ENCODE peak calls at places on chromosomes 11 and 22, in nine cellular contexts. One of them, this sample, is unnamed.
A peak's percentile ranks its signal among the peaks of the same experiment; 100 is the strongest.

GRCh38 chr11:57251491-57252104 is 14.5 kb upstream of the APLNR start:
- DNase-seq in stimulated activated CD4-positive, alpha-beta T cell treated with anti-CD3 and anti-CD28 coated beads, Interleukin-12 subunit alpha, Interleukin-12 subunit beta, amount 100 ng/mL, for 4 hours: no peak
- DNase-seq in substantia nigra: no peak
- DNase-seq in thoracic aorta: no peak
- DNase-seq in T-helper 17 cell: no peak
- DNase-seq in pulmonary artery endothelial cell: no peak
- DNase-seq in progenitor cell of endocrine pancreas: no peak
- DNase-seq in COR-L47: no peak
- DNase-seq in brain microvascular endothelial cell: peak; percentile 40
- DNase-seq in this sample: no peak

GRCh38 chr11:133903056-133903455 is 53.7 kb downstream of the IGSF9B start:
- DNase-seq in stimulated activated CD4-positive, alpha-beta T cell treated with anti-CD3 and anti-CD28 coated beads, Interleukin-12 subunit alpha, Interleukin-12 subunit beta, amount 100 ng/mL, for 4 hours: no peak
- DNase-seq in substantia nigra: no peak
- DNase-seq in thoracic aorta: no peak
- DNase-seq in T-helper 17 cell: no peak
- DNase-seq in pulmonary artery endothelial cell: no peak
- DNase-seq in progenitor cell of endocrine pancreas: no peak
- DNase-seq in COR-L47: no peak
- DNase-seq in brain microvascular endothelial cell: no peak
- DNase-seq in this sample: no peak

GRCh38 chr22:49547751-49548239 is 279.9 kb downstream of the BRD1 start:
- DNase-seq in stimulated activated CD4-positive, alpha-beta T cell treated with anti-CD3 and anti-CD28 coated beads, Interleukin-12 subunit alpha, Interleukin-12 subunit beta, amount 100 ng/mL, for 4 hours: no peak
- DNase-seq in substantia nigra: no peak
- DNase-seq in thoracic aorta: no peak
- DNase-seq in T-helper 17 cell: no peak
- DNase-seq in pulmonary artery endothelial cell: no peak
- DNase-seq in progenitor cell of endocrine pancreas: no peak
- DNase-seq in COR-L47: no peak
- DNase-seq in brain microvascular endothelial cell: no peak
- DNase-seq in this sample: no peak

GRCh38 chr11:35099278-35100018 is 39.5 kb upstream of the CD44 start:
- DNase-seq in stimulated activated CD4-positive, alpha-beta T cell treated with anti-CD3 and anti-CD28 coated beads, Interleukin-12 subunit alpha, Interleukin-12 subunit beta, amount 100 ng/mL, for 4 hours: no peak
- DNase-seq in substantia nigra: no peak
- DNase-seq in thoracic aorta: no peak
- DNase-seq in T-helper 17 cell: no peak
- DNase-seq in pulmonary artery endothelial cell: no peak
- DNase-seq in progenitor cell of endocrine pancreas: no peak
- DNase-seq in COR-L47: no peak
- DNase-seq in brain microvascular endothelial cell: peak; percentile 54
- DNase-seq in this sample: no peak

GRCh38 chr11:62324738-62325556 is 12.3 kb upstream of the ASRGL1 start:
- DNase-seq in stimulated activated CD4-positive, alpha-beta T cell treated with anti-CD3 and anti-CD28 coated beads, Interleukin-12 subunit alpha, Interleukin-12 subunit beta, amount 100 ng/mL, for 4 hours: peak; percentile 57
- DNase-seq in substantia nigra: no peak
- DNase-seq in thoracic aorta: no peak
- DNase-seq in T-helper 17 cell: peak; percentile 26
- DNase-seq in pulmonary artery endothelial cell: no peak
- DNase-seq in progenitor cell of endocrine pancreas: peak; percentile 41
- DNase-seq in COR-L47: no peak
- DNase-seq in brain microvascular endothelial cell: peak; percentile 27
- DNase-seq in this sample: no peak

GRCh38 chr11:832529-833113 is at the start of gene CD151:
- DNase-seq in stimulated activated CD4-positive, alpha-beta T cell treated with anti-CD3 and anti-CD28 coated beads, Interleukin-12 subunit alpha, Interleukin-12 subunit beta, amount 100 ng/mL, for 4 hours: peak; percentile 57
- DNase-seq in substantia nigra: no peak
- DNase-seq in thoracic aorta: no peak
- DNase-seq in T-helper 17 cell: peak; percentile 57
- DNase-seq in pulmonary artery endothelial cell: no peak
- DNase-seq in progenitor cell of endocrine pancreas: peak; percentile 38
- DNase-seq in COR-L47: peak; percentile 17
- DNase-seq in brain microvascular endothelial cell: no peak
- DNase-seq in this sample: no peak

GRCh38 chr11:44286268-44286880 is 23.6 kb downstream of the ALX4 start:
- DNase-seq in stimulated activated CD4-positive, alpha-beta T cell treated with anti-CD3 and anti-CD28 coated beads, Interleukin-12 subunit alpha, Interleukin-12 subunit beta, amount 100 ng/mL, for 4 hours: peak; percentile 55
- DNase-seq in substantia nigra: peak; percentile 10
- DNase-seq in thoracic aorta: no peak
- DNase-seq in T-helper 17 cell: peak; percentile 31
- DNase-seq in pulmonary artery endothelial cell: no peak
- DNase-seq in progenitor cell of endocrine pancreas: peak; percentile 47
- DNase-seq in COR-L47: peak; percentile 12
- DNase-seq in brain microvascular endothelial cell: peak; percentile 15
- DNase-seq in this sample: peak; percentile 10

GRCh38 chr11:28524098-28524497 is 415.9 kb downstream of the METTL15 start:
- DNase-seq in stimulated activated CD4-positive, alpha-beta T cell treated with anti-CD3 and anti-CD28 coated beads, Interleukin-12 subunit alpha, Interleukin-12 subunit beta, amount 100 ng/mL, for 4 hours: no peak
- DNase-seq in substantia nigra: no peak
- DNase-seq in thoracic aorta: no peak
- DNase-seq in T-helper 17 cell: no peak
- DNase-seq in pulmonary artery endothelial cell: no peak
- DNase-seq in progenitor cell of endocrine pancreas: no peak
- DNase-seq in COR-L47: no peak
- DNase-seq in brain microvascular endothelial cell: peak; percentile 67
- DNase-seq in this sample: no peak

GRCh38 chr11:78351979-78352731 is 65.5 kb downstream of the GAB2 start:
- DNase-seq in stimulated activated CD4-positive, alpha-beta T cell treated with anti-CD3 and anti-CD28 coated beads, Interleukin-12 subunit alpha, Interleukin-12 subunit beta, amount 100 ng/mL, for 4 hours: no peak
- DNase-seq in substantia nigra: peak; percentile 24
- DNase-seq in thoracic aorta: no peak
- DNase-seq in T-helper 17 cell: no peak
- DNase-seq in pulmonary artery endothelial cell: no peak
- DNase-seq in progenitor cell of endocrine pancreas: no peak
- DNase-seq in COR-L47: no peak
- DNase-seq in brain microvascular endothelial cell: no peak
- DNase-seq in this sample: no peak

GRCh38 chr11:57202282-57202681 is 20.5 kb downstream of the LRRC55 start:
- DNase-seq in stimulated activated CD4-positive, alpha-beta T cell treated with anti-CD3 and anti-CD28 coated beads, Interleukin-12 subunit alpha, Interleukin-12 subunit beta, amount 100 ng/mL, for 4 hours: no peak
- DNase-seq in substantia nigra: peak; percentile 70
- DNase-seq in thoracic aorta: no peak
- DNase-seq in T-helper 17 cell: no peak
- DNase-seq in pulmonary artery endothelial cell: no peak
- DNase-seq in progenitor cell of endocrine pancreas: no peak
- DNase-seq in COR-L47: no peak
- DNase-seq in brain microvascular endothelial cell: no peak
- DNase-seq in this sample: no peak

GRCh38 chr22:45975266-45976161 is 1.4 kb downstream of the WNT7B start:
- DNase-seq in stimulated activated CD4-positive, alpha-beta T cell treated with anti-CD3 and anti-CD28 coated beads, Interleukin-12 subunit alpha, Interleukin-12 subunit beta, amount 100 ng/mL, for 4 hours: no peak
- DNase-seq in substantia nigra: no peak
- DNase-seq in thoracic aorta: no peak
- DNase-seq in T-helper 17 cell: no peak
- DNase-seq in pulmonary artery endothelial cell: no peak
- DNase-seq in progenitor cell of endocrine pancreas: no peak
- DNase-seq in COR-L47: no peak
- DNase-seq in brain microvascular endothelial cell: no peak
- DNase-seq in this sample: no peak

GRCh38 chr11:64097468-64098317 is 62.0 kb downstream of the FLRT1 start:
- DNase-seq in stimulated activated CD4-positive, alpha-beta T cell treated with anti-CD3 and anti-CD28 coated beads, Interleukin-12 subunit alpha, Interleukin-12 subunit beta, amount 100 ng/mL, for 4 hours: no peak
- DNase-seq in substantia nigra: no peak
- DNase-seq in thoracic aorta: no peak
- DNase-seq in T-helper 17 cell: no peak
- DNase-seq in pulmonary artery endothelial cell: no peak
- DNase-seq in progenitor cell of endocrine pancreas: no peak
- DNase-seq in COR-L47: no peak
- DNase-seq in brain microvascular endothelial cell: no peak
- DNase-seq in this sample: no peak

GRCh38 chr11:80204021-80204420 is 763.2 kb upstream of the TENM4 start:
- DNase-seq in stimulated activated CD4-positive, alpha-beta T cell treated with anti-CD3 and anti-CD28 coated beads, Interleukin-12 subunit alpha, Interleukin-12 subunit beta, amount 100 ng/mL, for 4 hours: no peak
- DNase-seq in substantia nigra: no peak
- DNase-seq in thoracic aorta: no peak
- DNase-seq in T-helper 17 cell: no peak
- DNase-seq in pulmonary artery endothelial cell: no peak
- DNase-seq in progenitor cell of endocrine pancreas: no peak
- DNase-seq in COR-L47: no peak
- DNase-seq in brain microvascular endothelial cell: no peak
- DNase-seq in this sample: no peak

GRCh38 chr11:70729949-70730348 is 331.6 kb downstream of the CTTN start:
- DNase-seq in stimulated activated CD4-positive, alpha-beta T cell treated with anti-CD3 and anti-CD28 coated beads, Interleukin-12 subunit alpha, Interleukin-12 subunit beta, amount 100 ng/mL, for 4 hours: no peak
- DNase-seq in substantia nigra: no peak
- DNase-seq in thoracic aorta: no peak
- DNase-seq in T-helper 17 cell: no peak
- DNase-seq in pulmonary artery endothelial cell: no peak
- DNase-seq in progenitor cell of endocrine pancreas: no peak
- DNase-seq in COR-L47: no peak
- DNase-seq in brain microvascular endothelial cell: no peak
- DNase-seq in this sample: no peak

GRCh38 chr11:124739479-124740276 is at the start of gene NRGN:
- DNase-seq in stimulated activated CD4-positive, alpha-beta T cell treated with anti-CD3 and anti-CD28 coated beads, Interleukin-12 subunit alpha, Interleukin-12 subunit beta, amount 100 ng/mL, for 4 hours: peak; percentile 79
- DNase-seq in substantia nigra: peak; percentile 72
- DNase-seq in thoracic aorta: peak; percentile 71
- DNase-seq in T-helper 17 cell: peak; percentile 78
- DNase-seq in pulmonary artery endothelial cell: peak; percentile 65
- DNase-seq in progenitor cell of endocrine pancreas: peak; percentile 88
- DNase-seq in COR-L47: peak; percentile 87
- DNase-seq in brain microvascular endothelial cell: peak; percentile 88
- DNase-seq in this sample: peak; percentile 67

GRCh38 chr11:36362902-36363301 is 66.8 kb downstream of the PRR5L start:
- DNase-seq in stimulated activated CD4-positive, alpha-beta T cell treated with anti-CD3 and anti-CD28 coated beads, Interleukin-12 subunit alpha, Interleukin-12 subunit beta, amount 100 ng/mL, for 4 hours: no peak
- DNase-seq in substantia nigra: no peak
- DNase-seq in thoracic aorta: no peak
- DNase-seq in T-helper 17 cell: no peak
- DNase-seq in pulmonary artery endothelial cell: no peak
- DNase-seq in progenitor cell of endocrine pancreas: no peak
- DNase-seq in COR-L47: no peak
- DNase-seq in brain microvascular endothelial cell: peak; percentile 69
- DNase-seq in this sample: no peak

GRCh38 chr11:43784301-43784700 is 96.3 kb upstream of the ALKBH3 start:
- DNase-seq in stimulated activated CD4-positive, alpha-beta T cell treated with anti-CD3 and anti-CD28 coated beads, Interleukin-12 subunit alpha, Interleukin-12 subunit beta, amount 100 ng/mL, for 4 hours: no peak
- DNase-seq in substantia nigra: no peak
- DNase-seq in thoracic aorta: no peak
- DNase-seq in T-helper 17 cell: no peak
- DNase-seq in pulmonary artery endothelial cell: no peak
- DNase-seq in progenitor cell of endocrine pancreas: no peak
- DNase-seq in COR-L47: no peak
- DNase-seq in brain microvascular endothelial cell: no peak
- DNase-seq in this sample: no peak

GRCh38 chr22:21450858-21451331 is 16.3 kb upstream of the TMEM191C start:
- DNase-seq in stimulated activated CD4-positive, alpha-beta T cell treated with anti-CD3 and anti-CD28 coated beads, Interleukin-12 subunit alpha, Interleukin-12 subunit beta, amount 100 ng/mL, for 4 hours: no peak
- DNase-seq in substantia nigra: no peak
- DNase-seq in thoracic aorta: no peak
- DNase-seq in T-helper 17 cell: no peak
- DNase-seq in pulmonary artery endothelial cell: no peak
- DNase-seq in progenitor cell of endocrine pancreas: no peak
- DNase-seq in COR-L47: no peak
- DNase-seq in brain microvascular endothelial cell: no peak
- DNase-seq in this sample: no peak

GRCh38 chr11:32885556-32885955 is 7.1 kb upstream of the QSER1 start:
- DNase-seq in stimulated activated CD4-positive, alpha-beta T cell treated with anti-CD3 and anti-CD28 coated beads, Interleukin-12 subunit alpha, Interleukin-12 subunit beta, amount 100 ng/mL, for 4 hours: no peak
- DNase-seq in substantia nigra: no peak
- DNase-seq in thoracic aorta: no peak
- DNase-seq in T-helper 17 cell: no peak
- DNase-seq in pulmonary artery endothelial cell: no peak
- DNase-seq in progenitor cell of endocrine pancreas: no peak
- DNase-seq in COR-L47: no peak
- DNase-seq in brain microvascular endothelial cell: no peak
- DNase-seq in this sample: no peak

GRCh38 chr11:125402436-125402835 is 93.6 kb downstream of the FEZ1 start:
- DNase-seq in stimulated activated CD4-positive, alpha-beta T cell treated with anti-CD3 and anti-CD28 coated beads, Interleukin-12 subunit alpha, Interleukin-12 subunit beta, amount 100 ng/mL, for 4 hours: no peak
- DNase-seq in substantia nigra: no peak
- DNase-seq in thoracic aorta: no peak
- DNase-seq in T-helper 17 cell: no peak
- DNase-seq in pulmonary artery endothelial cell: no peak
- DNase-seq in progenitor cell of endocrine pancreas: no peak
- DNase-seq in COR-L47: no peak
- DNase-seq in brain microvascular endothelial cell: peak; percentile 38
- DNase-seq in this sample: no peak

GRCh38 chr11:16158426-16158994 is 197.8 kb downstream of the SOX6 start:
- DNase-seq in stimulated activated CD4-positive, alpha-beta T cell treated with anti-CD3 and anti-CD28 coated beads, Interleukin-12 subunit alpha, Interleukin-12 subunit beta, amount 100 ng/mL, for 4 hours: no peak
- DNase-seq in substantia nigra: no peak
- DNase-seq in thoracic aorta: no peak
- DNase-seq in T-helper 17 cell: no peak
- DNase-seq in pulmonary artery endothelial cell: no peak
- DNase-seq in progenitor cell of endocrine pancreas: no peak
- DNase-seq in COR-L47: no peak
- DNase-seq in brain microvascular endothelial cell: no peak
- DNase-seq in this sample: no peak

GRCh38 chr11:129374081-129374992 is 1.3 kb upstream of the BARX2 start:
- DNase-seq in stimulated activated CD4-positive, alpha-beta T cell treated with anti-CD3 and anti-CD28 coated beads, Interleukin-12 subunit alpha, Interleukin-12 subunit beta, amount 100 ng/mL, for 4 hours: no peak
- DNase-seq in substantia nigra: no peak
- DNase-seq in thoracic aorta: no peak
- DNase-seq in T-helper 17 cell: no peak
- DNase-seq in pulmonary artery endothelial cell: no peak
- DNase-seq in progenitor cell of endocrine pancreas: no peak
- DNase-seq in COR-L47: no peak
- DNase-seq in brain microvascular endothelial cell: no peak
- DNase-seq in this sample: no peak

GRCh38 chr11:58912124-58912523 is 27.2 kb upstream of the GLYATL1 start:
- DNase-seq in stimulated activated CD4-positive, alpha-beta T cell treated with anti-CD3 and anti-CD28 coated beads, Interleukin-12 subunit alpha, Interleukin-12 subunit beta, amount 100 ng/mL, for 4 hours: no peak
- DNase-seq in substantia nigra: no peak
- DNase-seq in thoracic aorta: no peak
- DNase-seq in T-helper 17 cell: no peak
- DNase-seq in pulmonary artery endothelial cell: no peak
- DNase-seq in progenitor cell of endocrine pancreas: no peak
- DNase-seq in COR-L47: no peak
- DNase-seq in brain microvascular endothelial cell: peak; percentile 20
- DNase-seq in this sample: no peak

GRCh38 chr22:22955866-22956535 is 68.4 kb downstream of the IGLL5 start:
- DNase-seq in stimulated activated CD4-positive, alpha-beta T cell treated with anti-CD3 and anti-CD28 coated beads, Interleukin-12 subunit alpha, Interleukin-12 subunit beta, amount 100 ng/mL, for 4 hours: peak; percentile 40
- DNase-seq in substantia nigra: peak; percentile 53
- DNase-seq in thoracic aorta: peak; percentile 27
- DNase-seq in T-helper 17 cell: no peak
- DNase-seq in pulmonary artery endothelial cell: peak; percentile 29
- DNase-seq in progenitor cell of endocrine pancreas: peak; percentile 53
- DNase-seq in COR-L47: peak; percentile 33
- DNase-seq in brain microvascular endothelial cell: peak; percentile 48
- DNase-seq in this sample: peak; percentile 76

GRCh38 chr11:127620660-127621059 is 620.1 kb upstream of the KIRREL3 start:
- DNase-seq in stimulated activated CD4-positive, alpha-beta T cell treated with anti-CD3 and anti-CD28 coated beads, Interleukin-12 subunit alpha, Interleukin-12 subunit beta, amount 100 ng/mL, for 4 hours: no peak
- DNase-seq in substantia nigra: no peak
- DNase-seq in thoracic aorta: no peak
- DNase-seq in T-helper 17 cell: no peak
- DNase-seq in pulmonary artery endothelial cell: no peak
- DNase-seq in progenitor cell of endocrine pancreas: no peak
- DNase-seq in COR-L47: no peak
- DNase-seq in brain microvascular endothelial cell: no peak
- DNase-seq in this sample: no peak

GRCh38 chr22:27443315-27443714 is 358.2 kb downstream of the MN1 start:
- DNase-seq in stimulated activated CD4-positive, alpha-beta T cell treated with anti-CD3 and anti-CD28 coated beads, Interleukin-12 subunit alpha, Interleukin-12 subunit beta, amount 100 ng/mL, for 4 hours: no peak
- DNase-seq in substantia nigra: no peak
- DNase-seq in thoracic aorta: no peak
- DNase-seq in T-helper 17 cell: no peak
- DNase-seq in pulmonary artery endothelial cell: no peak
- DNase-seq in progenitor cell of endocrine pancreas: no peak
- DNase-seq in COR-L47: no peak
- DNase-seq in brain microvascular endothelial cell: no peak
- DNase-seq in this sample: no peak

GRCh38 chr11:97794876-97795275 is 1225.9 kb upstream of the CNTN5 start:
- DNase-seq in stimulated activated CD4-positive, alpha-beta T cell treated with anti-CD3 and anti-CD28 coated beads, Interleukin-12 subunit alpha, Interleukin-12 subunit beta, amount 100 ng/mL, for 4 hours: no peak
- DNase-seq in substantia nigra: no peak
- DNase-seq in thoracic aorta: no peak
- DNase-seq in T-helper 17 cell: no peak
- DNase-seq in pulmonary artery endothelial cell: no peak
- DNase-seq in progenitor cell of endocrine pancreas: no peak
- DNase-seq in COR-L47: no peak
- DNase-seq in brain microvascular endothelial cell: peak; percentile 37
- DNase-seq in this sample: no peak

GRCh38 chr11:2664886-2665746 is 34.7 kb downstream of the KCNQ1OT1 start:
- DNase-seq in stimulated activated CD4-positive, alpha-beta T cell treated with anti-CD3 and anti-CD28 coated beads, Interleukin-12 subunit alpha, Interleukin-12 subunit beta, amount 100 ng/mL, for 4 hours: no peak
- DNase-seq in substantia nigra: no peak
- DNase-seq in thoracic aorta: no peak
- DNase-seq in T-helper 17 cell: no peak
- DNase-seq in pulmonary artery endothelial cell: no peak
- DNase-seq in progenitor cell of endocrine pancreas: peak; percentile 7
- DNase-seq in COR-L47: no peak
- DNase-seq in brain microvascular endothelial cell: no peak
- DNase-seq in this sample: no peak

GRCh38 chr11:68990995-68991780 is 10.4 kb upstream of the MRGPRD start:
- DNase-seq in stimulated activated CD4-positive, alpha-beta T cell treated with anti-CD3 and anti-CD28 coated beads, Interleukin-12 subunit alpha, Interleukin-12 subunit beta, amount 100 ng/mL, for 4 hours: no peak
- DNase-seq in substantia nigra: no peak
- DNase-seq in thoracic aorta: no peak
- DNase-seq in T-helper 17 cell: no peak
- DNase-seq in pulmonary artery endothelial cell: no peak
- DNase-seq in progenitor cell of endocrine pancreas: peak; percentile 5
- DNase-seq in COR-L47: no peak
- DNase-seq in brain microvascular endothelial cell: no peak
- DNase-seq in this sample: no peak

GRCh38 chr11:63888170-63889086 is 28.5 kb downstream of the RCOR2 start:
- DNase-seq in stimulated activated CD4-positive, alpha-beta T cell treated with anti-CD3 and anti-CD28 coated beads, Interleukin-12 subunit alpha, Interleukin-12 subunit beta, amount 100 ng/mL, for 4 hours: peak; percentile 54
- DNase-seq in substantia nigra: peak; percentile 35
- DNase-seq in thoracic aorta: peak; percentile 16
- DNase-seq in T-helper 17 cell: peak; percentile 59
- DNase-seq in pulmonary artery endothelial cell: no peak
- DNase-seq in progenitor cell of endocrine pancreas: no peak
- DNase-seq in COR-L47: peak; percentile 51
- DNase-seq in brain microvascular endothelial cell: peak; percentile 46
- DNase-seq in this sample: no peak

GRCh38 chr22:26553056-26553752 is 36.7 kb downstream of the TPST2 start:
- DNase-seq in stimulated activated CD4-positive, alpha-beta T cell treated with anti-CD3 and anti-CD28 coated beads, Interleukin-12 subunit alpha, Interleukin-12 subunit beta, amount 100 ng/mL, for 4 hours: no peak
- DNase-seq in substantia nigra: no peak
- DNase-seq in thoracic aorta: no peak
- DNase-seq in T-helper 17 cell: no peak
- DNase-seq in pulmonary artery endothelial cell: peak; percentile 48
- DNase-seq in progenitor cell of endocrine pancreas: no peak
- DNase-seq in COR-L47: no peak
- DNase-seq in brain microvascular endothelial cell: peak; percentile 80
- DNase-seq in this sample: no peak